ENCODE peak calls at places on chromosomes 3 and 15, in eight cellular contexts. Q, B, W, P, G, O, J and T are unnamed samples.

GRCh38 chr3:47780727-47781325 is 867 bp downstream of the SMARCC1 start:
- DNase-seq in Q (no peak), B (no peak), W (no peak), P (peak), G (no peak), O (no peak), J (peak), T (no peak)

GRCh38 chr3:186931487-186932280 is 1.4 kb downstream of the ST6GAL1 start:
- DNase-seq in Q (peak), B (no peak), W (no peak), P (no peak), G (no peak), O (no peak), J (peak), T (peak)

GRCh38 chr15:34621675-34622074 is 38.2 kb upstream of the GOLGA8B start:
- DNase-seq in Q (peak), B (peak), W (peak), P (peak), G (no peak), O (peak), J (peak), T (no peak)

GRCh38 chr3:87350367-87351199 is 74.2 kb upstream of the POU1F1 start:
- DNase-seq in Q (peak), B (peak), W (peak), P (peak), G (no peak), O (peak), J (peak), T (no peak)

GRCh38 chr3:42118762-42119361 is 27.7 kb downstream of the TRAK1 start:
- DNase-seq in Q (peak), B (peak), W (peak), P (no peak), G (no peak), O (no peak), J (peak), T (peak)

GRCh38 chr15:31442203-31443090 is 115.8 kb downstream of the KLF13 start:
- DNase-seq in Q (peak), B (no peak), W (no peak), P (peak), G (no peak), O (peak), J (peak), T (peak)

GRCh38 chr15:100121285-100121684 is 220.5 kb downstream of the ADAMTS17 start:
- DNase-seq in Q (no peak), B (no peak), W (no peak), P (no peak), G (no peak), O (no peak), J (no peak), T (no peak)

GRCh38 chr15:88615303-88616107 is 5.6 kb upstream of the AEN start:
- DNase-seq in Q (no peak), B (no peak), W (no peak), P (no peak), G (no peak), O (no peak), J (no peak), T (no peak)

GRCh38 chr3:73498764-73499622 is 125.7 kb downstream of the PDZRN3 start:
- DNase-seq in Q (no peak), B (no peak), W (no peak), P (no peak), G (no peak), O (no peak), J (no peak), T (no peak)

GRCh38 chr15:25684521-25685215 is 178.5 kb downstream of the ATP10A start:
- DNase-seq in Q (peak), B (no peak), W (no peak), P (peak), G (no peak), O (peak), J (no peak), T (peak)